ENCODE peak calls at places on chromosomes 16 and 17, in seven cellular contexts. R is right lobe of liver, H is A549, X is breast epithelium, O is transverse colon, E is cardiac muscle cell, K is heart right ventricle. W is an unnamed sample.

GRCh38 chr17:45338023-45338781 is 21.4 kb upstream of the MAP3K14 start:
- DNase-seq in X (peak; percentile 45), R (peak; percentile 42), H (no peak), O (peak; percentile 6), E (no peak), K (peak; percentile 38), W (peak; percentile 72)

GRCh38 chr17:67253379-67253778 is 8.4 kb upstream of the HELZ start:
- DNase-seq in H (no peak), O (no peak), E (no peak), R (no peak), X (no peak), K (no peak), W (no peak)

GRCh38 chr17:45096926-45097325 is 35.4 kb downstream of the PLCD3 start:
- DNase-seq in E (no peak), K (no peak), R (peak; percentile 42), H (no peak), O (no peak), X (no peak), W (no peak)

GRCh38 chr17:3542410-3543088 is 15.1 kb downstream of the TRPV3 start:
- DNase-seq in R (no peak), H (no peak), X (no peak), O (no peak), K (no peak), E (no peak), W (peak; percentile 45)

GRCh38 chr16:84817206-84817605 is 2.6 kb upstream of the CRISPLD2 start:
- DNase-seq in K (no peak), H (no peak), E (no peak), O (no peak), X (no peak), R (no peak), W (no peak)

GRCh38 chr16:56279132-56279531 is 87.8 kb downstream of the GNAO1 start:
- DNase-seq in O (peak; percentile 35), E (no peak), K (no peak), H (no peak), X (peak; percentile 38), R (no peak), W (no peak)

GRCh38 chr16:11342021-11342855 is 3.0 kb upstream of the RMI2 start:
- DNase-seq in O (no peak), H (no peak), E (no peak), X (no peak), R (no peak), K (no peak), W (no peak)

GRCh38 chr16:14501331-14502255 is 128.5 kb downstream of the PARN start:
- DNase-seq in R (peak; percentile 93), E (peak; percentile 64), K (peak; percentile 83), H (peak; percentile 95), X (peak; percentile 82), O (peak; percentile 79), W (peak; percentile 90)

GRCh38 chr17:49005140-49005539 is 8.0 kb downstream of the IGF2BP1 start:
- DNase-seq in O (no peak), R (no peak), E (no peak), H (no peak), K (no peak), X (no peak), W (no peak)

GRCh38 chr16:72278301-72278700 is 106.3 kb upstream of the PMFBP1 start:
- DNase-seq in H (no peak), K (no peak), X (no peak), E (no peak), O (no peak), R (no peak), W (no peak)

GRCh38 chr17:29732613-29733012 is 109.9 kb upstream of the CORO6 start:
- DNase-seq in X (no peak), E (peak; percentile 47), H (peak; percentile 49), O (no peak), K (no peak), R (no peak), W (no peak)

GRCh38 chr17:8941980-8942617 is 23.4 kb downstream of the PIK3R5 start:
- DNase-seq in O (no peak), E (no peak), H (no peak), R (no peak), X (no peak), K (no peak), W (no peak)

GRCh38 chr16:48121276-48121675 is 34.5 kb downstream of the ABCC12 start:
- DNase-seq in O (no peak), R (no peak), K (no peak), E (no peak), X (no peak), H (no peak), W (no peak)

GRCh38 chr16:22425036-22425801 is 50.8 kb upstream of the CDR2 start:
- DNase-seq in X (peak; percentile 56), K (peak; percentile 60), R (peak; percentile 42), H (no peak), E (no peak), O (no peak), W (peak; percentile 77)

GRCh38 chr16:87414251-87414680 is 22.1 kb downstream of the MAP1LC3B start:
- DNase-seq in R (no peak), K (no peak), H (no peak), E (no peak), O (no peak), X (no peak), W (no peak)

GRCh38 chr16:86158688-86159360 is 259.9 kb downstream of the IRF8 start:
- DNase-seq in K (no peak), H (peak; percentile 17), R (no peak), X (no peak), O (no peak), E (no peak), W (no peak)

GRCh38 chr16:69443809-69444611 is 19.6 kb downstream of the CYB5B start:
- DNase-seq in E (no peak), R (no peak), X (no peak), K (no peak), H (peak; percentile 28), O (peak; percentile 27), W (peak; percentile 75)

GRCh38 chr16:66036162-66036561 is 330.3 kb upstream of the CDH5 start:
- DNase-seq in H (no peak), X (no peak), K (no peak), E (peak; percentile 25), R (peak; percentile 23), O (no peak), W (no peak)

GRCh38 chr17:78960945-78961344 is 18.8 kb downstream of the LGALS3BP start:
- DNase-seq in O (peak; percentile 22), E (no peak), K (no peak), X (no peak), H (no peak), R (no peak), W (no peak)

GRCh38 chr17:1965556-1966273 is 59.4 kb downstream of the RTN4RL1 start:
- DNase-seq in R (no peak), O (no peak), X (no peak), K (no peak), E (no peak), H (no peak), W (no peak)

GRCh38 chr16:27219161-27219560 is 15.8 kb downstream of the KDM8 start:
- DNase-seq in K (no peak), E (no peak), H (no peak), O (no peak), X (no peak), R (no peak), W (no peak)

DNA sequence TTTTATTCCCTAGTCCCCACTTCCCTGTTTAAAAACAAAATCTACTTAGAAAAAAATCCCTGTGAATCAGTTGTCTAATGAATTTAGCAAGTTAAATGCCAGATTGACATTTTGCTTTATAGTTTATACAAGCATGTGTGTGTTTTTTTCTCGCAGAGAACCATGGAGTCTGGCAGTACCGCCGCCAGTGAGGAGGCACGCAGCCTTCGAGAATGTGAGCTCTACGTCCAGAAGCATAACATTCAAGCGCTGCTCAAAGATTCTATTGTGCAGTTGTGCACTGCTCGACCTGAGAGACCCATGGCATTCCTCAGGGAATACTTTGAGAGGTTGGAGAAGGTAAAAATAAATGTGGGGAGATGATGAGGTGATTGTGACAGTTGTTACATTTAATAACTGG is 3.0 kb downstream of the PRKAR1A start:
- DNase-seq in O (no peak), X (no peak), R (no peak), H (no peak), E (peak; percentile 26), K (no peak), W (no peak)
- H3K4me3 ChIP-seq in O (no peak overlapping the region), X (peak overlapping the region; percentile 73), R (no peak overlapping the region), H (no peak overlapping the region), E (peak overlapping the region; percentile 91), K (peak overlapping the region; percentile 89), W (peak overlapping the region; percentile 95)

GRCh38 chr17:40888321-40888720 is 3.3 kb upstream of the KRT20 start:
- DNase-seq in H (no peak), R (no peak), O (no peak), K (no peak), E (no peak), X (no peak), W (no peak)

GRCh38 chr17:40883031-40883430 is 2.0 kb downstream of the KRT20 start:
- DNase-seq in R (no peak), E (no peak), X (no peak), H (no peak), O (no peak), K (no peak), W (no peak)

GRCh38 chr17:40886090-40886489 is 1.0 kb upstream of the KRT20 start:
- DNase-seq in E (no peak), X (no peak), H (no peak), O (no peak), K (no peak), R (no peak), W (no peak)

GRCh38 chr17:40883960-40884359 is 1.1 kb downstream of the KRT20 start:
- DNase-seq in X (no peak), O (no peak), K (no peak), E (no peak), R (no peak), H (no peak), W (no peak)

DNA sequence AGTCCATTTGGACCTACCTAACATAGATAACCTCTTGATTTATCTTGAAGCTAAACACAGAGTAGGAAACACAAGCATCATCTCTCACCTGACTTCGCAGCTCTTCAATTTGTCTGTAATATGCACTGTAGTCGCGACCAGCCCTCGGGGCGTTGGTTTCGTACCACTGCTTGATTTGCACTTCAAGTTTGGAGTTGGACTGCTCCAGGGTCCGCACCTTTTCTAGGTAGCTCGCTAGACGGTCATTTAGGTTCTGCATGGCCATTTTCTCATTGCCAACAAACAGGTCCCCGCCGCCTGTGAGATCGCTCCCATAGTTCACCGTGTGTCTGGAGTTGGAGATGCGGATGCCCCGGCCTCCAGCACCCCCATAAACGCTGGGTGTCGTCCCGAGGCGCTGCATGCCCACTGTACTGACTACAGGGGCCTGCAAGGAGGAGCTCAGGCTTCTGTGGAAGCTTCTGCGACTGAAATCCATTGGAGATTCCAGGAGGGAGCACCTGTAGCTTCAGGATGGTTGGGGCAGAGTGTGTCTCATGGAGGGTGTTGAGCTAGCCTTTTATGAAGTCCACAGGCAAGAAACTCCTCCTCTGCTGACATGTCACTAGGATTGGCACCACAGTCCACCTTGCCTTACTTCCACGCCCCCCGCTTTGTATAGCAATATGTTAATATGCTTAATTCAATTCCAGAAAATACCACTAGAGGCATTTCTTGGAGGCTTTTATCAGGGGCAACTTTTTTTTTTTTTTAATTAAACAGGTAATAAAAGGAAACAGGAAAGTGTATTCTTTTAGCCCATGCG is at the start of gene KRT20:
- DNase-seq in O (peak; percentile 67), H (no peak), X (no peak), R (no peak), K (no peak), E (no peak), W (no peak)
- TF ChIP-seq CTCF in O (peak; percentile 60), H (peak; percentile 17), X (no peak), R (no peak), K (no peak), E (peak; percentile 3), W (peak; percentile 6)

GRCh38 chr17:5183410-5183793 is 8.3 kb downstream of the ZNF594 start:
- DNase-seq in O (no peak), R (no peak), E (no peak), K (no peak), X (no peak), H (no peak), W (no peak)
- H3K9me3 ChIP-seq in O (peaks cover 92% of the 10 kb centered on the region), R (peaks cover 6% of the 10 kb centered on the region), E (peaks cover 13% of the 10 kb centered on the region), K (peaks cover 86% of the 10 kb centered on the region), X (peaks cover 100% of the 10 kb centered on the region), H (peaks cover 100% of the 10 kb centered on the region), W (peaks cover 80% of the 10 kb centered on the region)

GRCh38 chr16:19882641-19883040 is 2.0 kb downstream of the GPRC5B start:
- DNase-seq in H (no peak), X (no peak), K (no peak), E (no peak), O (no peak), R (no peak), W (no peak)
- H3K4me3 ChIP-seq in H (no peak overlapping the region), X (peak overlapping the region; percentile 82), K (peak overlapping the region; percentile 94), E (peak overlapping the region; percentile 83), O (no peak overlapping the region), R (no peak overlapping the region), W (peak overlapping the region; percentile 58)

W was measured in suprapubic skin.